ENCODE peak calls at places on chromosomes 3 and 15, in four cellular contexts. One of them, this sample, is unnamed. For H3K9me3, the result is how much of the 10 kb centered on the place peaks cover.

GRCh38 chr15:94229591-94230365 is 1.6 kb upstream of the MCTP2 start:
- DNase-seq in CD4-positive, alpha-beta memory T cell: peak
- DNase-seq in right atrium auricular region: no peak
- DNase-seq in heart left ventricle: no peak
- DNase-seq in this sample: peak

GRCh38 chr3:102745881-102746280 is 311.1 kb downstream of the ZPLD1 start:
- DNase-seq in CD4-positive, alpha-beta memory T cell: no peak
- DNase-seq in heart left ventricle: no peak
- DNase-seq in right atrium auricular region: no peak
- DNase-seq in this sample: no peak

GRCh38 chr15:74128785-74129350 is 1.5 kb upstream of the ISLR2 start:
- DNase-seq in right atrium auricular region: no peak
- DNase-seq in CD4-positive, alpha-beta memory T cell: no peak
- DNase-seq in heart left ventricle: no peak
- DNase-seq in this sample: no peak

GRCh38 chr3:174397848-174398247 is 461.3 kb upstream of the NAALADL2 start:
- DNase-seq in CD4-positive, alpha-beta memory T cell: no peak
- DNase-seq in right atrium auricular region: no peak
- DNase-seq in heart left ventricle: no peak
- DNase-seq in this sample: peak

GRCh38 chr3:120153294-120153693 is 59.0 kb upstream of the GSK3B start:
- DNase-seq in CD4-positive, alpha-beta memory T cell: no peak
- DNase-seq in heart left ventricle: no peak
- DNase-seq in right atrium auricular region: no peak
- DNase-seq in this sample: no peak

GRCh38 chr3:56737001-56737400 is 53.9 kb upstream of the TASOR start:
- DNase-seq in heart left ventricle: no peak
- DNase-seq in CD4-positive, alpha-beta memory T cell: no peak
- DNase-seq in right atrium auricular region: no peak
- DNase-seq in this sample: no peak

GRCh38 chr3:176970770-176971169 is 226.5 kb downstream of the TBL1XR1 start:
- DNase-seq in right atrium auricular region: no peak
- DNase-seq in heart left ventricle: no peak
- DNase-seq in CD4-positive, alpha-beta memory T cell: no peak
- DNase-seq in this sample: no peak

GRCh38 chr15:90478981-90479481 is 50.7 kb upstream of the CRTC3 start:
- DNase-seq in heart left ventricle: no peak
- DNase-seq in CD4-positive, alpha-beta memory T cell: no peak
- DNase-seq in right atrium auricular region: no peak
- DNase-seq in this sample: no peak

GRCh38 chr3:106745344-106746168 is 631.7 kb upstream of the CCDC54 start:
- DNase-seq in heart left ventricle: no peak
- DNase-seq in right atrium auricular region: no peak
- DNase-seq in CD4-positive, alpha-beta memory T cell: no peak
- DNase-seq in this sample: no peak

GRCh38 chr3:8313591-8314298 is 187.9 kb upstream of the LMCD1 start:
- DNase-seq in heart left ventricle: no peak
- DNase-seq in right atrium auricular region: no peak
- DNase-seq in CD4-positive, alpha-beta memory T cell: no peak
- DNase-seq in this sample: no peak

GRCh38 chr3:10556312-10556711 is 50.9 kb upstream of the ATP2B2 start:
- DNase-seq in heart left ventricle: peak
- DNase-seq in right atrium auricular region: no peak
- DNase-seq in CD4-positive, alpha-beta memory T cell: no peak
- DNase-seq in this sample: no peak

GRCh38 chr3:65888980-65889706 is 149.6 kb downstream of the MAGI1 start:
- DNase-seq in right atrium auricular region: no peak
- DNase-seq in CD4-positive, alpha-beta memory T cell: no peak
- DNase-seq in heart left ventricle: peak
- DNase-seq in this sample: peak

DNA sequence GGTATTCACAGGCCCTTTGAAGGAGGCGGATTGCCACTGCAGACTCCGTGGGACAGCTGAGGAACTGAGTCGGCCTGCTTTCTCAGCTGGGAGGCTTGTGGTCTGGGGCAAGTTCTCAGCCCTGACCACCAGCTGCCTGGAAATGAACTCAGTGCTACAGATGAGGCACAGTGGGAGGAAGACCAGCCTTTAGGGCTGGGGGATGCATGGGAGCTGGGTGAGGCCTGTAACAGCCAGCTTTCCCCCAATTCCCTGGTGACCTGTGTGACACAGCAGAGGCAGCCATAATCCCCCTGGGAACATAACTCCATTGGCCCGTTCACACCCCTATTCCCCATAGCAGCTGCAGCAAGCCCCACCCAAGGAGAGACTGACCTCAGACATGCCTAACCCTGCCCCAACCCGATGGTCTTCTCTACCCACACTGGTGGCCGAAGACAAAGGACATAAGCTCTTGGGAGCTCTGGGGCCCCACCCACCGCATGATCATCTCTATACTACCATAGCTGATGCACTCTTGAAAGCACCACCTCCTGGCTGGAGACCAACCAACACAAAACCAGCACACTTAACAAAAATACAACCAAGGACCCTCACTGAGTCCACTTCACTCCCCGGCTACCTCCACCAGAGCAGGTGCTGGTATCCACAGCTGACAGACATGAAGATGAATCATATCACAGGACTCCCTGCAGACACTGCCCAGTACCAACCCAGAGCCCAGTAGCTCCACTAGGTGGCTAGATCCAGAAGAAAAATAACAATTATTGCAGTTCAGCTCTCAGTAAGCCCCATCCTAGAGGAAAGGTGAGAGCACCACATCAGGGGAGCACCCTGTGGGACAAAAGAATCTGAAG is 24.9 kb downstream of the ZMAT3 start:
- DNase-seq in right atrium auricular region: no peak
- DNase-seq in CD4-positive, alpha-beta memory T cell: no peak
- DNase-seq in heart left ventricle: no peak
- DNase-seq in this sample: no peak
- H3K4me3 ChIP-seq in right atrium auricular region: no peak
- H3K4me3 ChIP-seq in CD4-positive, alpha-beta memory T cell: no peak
- H3K4me3 ChIP-seq in heart left ventricle: no peak
- H3K4me3 ChIP-seq in this sample: no peak

GRCh38 chr15:43361313-43361903 is 9.4 kb downstream of the ZSCAN29 start:
- DNase-seq in heart left ventricle: no peak
- DNase-seq in CD4-positive, alpha-beta memory T cell: no peak
- DNase-seq in right atrium auricular region: no peak
- DNase-seq in this sample: no peak

GRCh38 chr15:43360821-43361220 is 10.0 kb downstream of the ZSCAN29 start:
- DNase-seq in heart left ventricle: no peak
- DNase-seq in right atrium auricular region: no peak
- DNase-seq in CD4-positive, alpha-beta memory T cell: no peak
- DNase-seq in this sample: no peak
- H3K9me3 ChIP-seq in heart left ventricle: under half
- H3K9me3 ChIP-seq in right atrium auricular region: half or more
- H3K9me3 ChIP-seq in CD4-positive, alpha-beta memory T cell: under half
- H3K9me3 ChIP-seq in this sample: under half

GRCh38 chr3:46882377-46883015 is 5.0 kb downstream of the PTH1R start:
- DNase-seq in CD4-positive, alpha-beta memory T cell: no peak
- DNase-seq in right atrium auricular region: no peak
- DNase-seq in heart left ventricle: no peak
- DNase-seq in this sample: no peak
- H3K4me3 ChIP-seq in CD4-positive, alpha-beta memory T cell: peak
- H3K4me3 ChIP-seq in right atrium auricular region: peak
- H3K4me3 ChIP-seq in heart left ventricle: peak
- H3K4me3 ChIP-seq in this sample: peak

GRCh38 chr3:44647771-44648170 is 761 bp upstream of the ZNF35 start:
- DNase-seq in CD4-positive, alpha-beta memory T cell: no peak
- DNase-seq in heart left ventricle: no peak
- DNase-seq in right atrium auricular region: no peak
- DNase-seq in this sample: no peak

GRCh38 chr3:44648564-44649229 is at the start of gene ZNF35:
- DNase-seq in heart left ventricle: peak
- DNase-seq in right atrium auricular region: peak
- DNase-seq in CD4-positive, alpha-beta memory T cell: no peak
- DNase-seq in this sample: peak

DNA sequence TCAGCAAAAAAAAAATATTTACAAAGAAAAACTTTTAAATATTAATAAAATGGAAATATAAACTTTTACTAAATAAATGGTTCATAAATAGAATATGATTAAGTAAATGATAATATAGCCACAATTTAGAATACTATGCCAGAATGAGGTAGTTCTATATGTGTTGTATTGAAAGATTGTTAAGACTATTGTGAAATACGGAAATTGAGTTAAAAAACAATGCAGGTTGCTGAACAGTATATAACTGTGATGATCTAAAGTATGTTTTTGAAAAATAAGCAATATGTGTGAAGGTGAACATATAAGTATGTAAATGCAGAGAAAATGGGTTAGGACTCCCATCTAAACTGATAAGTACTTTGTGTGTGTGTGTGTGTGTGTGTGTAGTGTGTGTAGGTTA is 1.2 kb downstream of the ZNF35 start:
- DNase-seq in heart left ventricle: no peak
- DNase-seq in right atrium auricular region: no peak
- DNase-seq in CD4-positive, alpha-beta memory T cell: no peak
- DNase-seq in this sample: no peak
- H3K9me3 ChIP-seq in heart left ventricle: under half
- H3K9me3 ChIP-seq in right atrium auricular region: under half
- H3K9me3 ChIP-seq in CD4-positive, alpha-beta memory T cell: under half
- H3K9me3 ChIP-seq in this sample: under half

DNA sequence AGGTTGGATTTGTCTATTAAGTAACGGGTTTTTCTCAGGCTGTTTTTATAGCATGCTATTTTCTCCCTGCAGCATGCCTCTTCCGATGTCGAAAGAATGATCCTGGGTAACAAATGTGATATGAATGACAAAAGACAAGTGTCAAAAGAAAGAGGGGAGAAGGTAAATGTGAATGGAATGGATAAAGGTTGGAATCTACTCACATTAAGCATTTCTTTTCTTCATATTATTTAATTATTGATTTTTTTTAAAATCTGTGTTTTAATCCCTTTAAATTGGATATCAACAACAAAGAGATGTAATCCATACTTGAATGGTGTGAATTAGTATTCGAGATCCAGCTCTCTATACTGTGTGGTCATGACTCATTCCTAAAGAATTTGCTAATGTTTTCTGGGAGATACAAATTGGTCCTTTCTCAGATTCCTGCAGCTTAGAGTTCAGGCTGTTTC is 20.9 kb upstream of the APH1B start:
- DNase-seq in CD4-positive, alpha-beta memory T cell: no peak
- DNase-seq in heart left ventricle: no peak
- DNase-seq in right atrium auricular region: no peak
- DNase-seq in this sample: no peak
- H3K4me3 ChIP-seq in CD4-positive, alpha-beta memory T cell: no peak
- H3K4me3 ChIP-seq in heart left ventricle: no peak
- H3K4me3 ChIP-seq in right atrium auricular region: no peak
- H3K4me3 ChIP-seq in this sample: no peak

DNA sequence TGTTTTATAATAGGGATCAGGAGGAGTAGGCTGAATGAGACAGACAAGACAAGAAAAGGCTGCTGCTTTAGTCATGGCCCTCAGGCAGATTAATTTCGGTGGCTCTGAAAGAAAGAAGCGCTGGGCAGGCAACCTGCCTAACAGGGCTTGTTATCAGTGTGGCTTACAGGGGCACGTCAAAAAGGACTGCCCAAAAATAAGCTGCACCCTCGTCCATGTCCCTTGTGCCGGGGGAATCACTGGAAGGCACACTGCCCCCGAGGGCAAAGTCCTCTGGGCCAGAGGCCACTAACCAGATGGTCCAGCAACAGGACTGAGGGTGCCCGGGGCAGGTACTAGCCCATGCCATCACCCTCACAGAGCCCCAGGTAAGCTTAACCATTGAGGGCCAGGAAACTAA is 188.5 kb downstream of the IGSF11 start:
- DNase-seq in right atrium auricular region: no peak
- DNase-seq in CD4-positive, alpha-beta memory T cell: no peak
- DNase-seq in heart left ventricle: no peak
- DNase-seq in this sample: no peak
- H3K9me3 ChIP-seq in right atrium auricular region: under half
- H3K9me3 ChIP-seq in CD4-positive, alpha-beta memory T cell: under half
- H3K9me3 ChIP-seq in heart left ventricle: under half
- H3K9me3 ChIP-seq in this sample: under half

GRCh38 chr15:70268698-70269251 is 171.1 kb upstream of the TLE3 start:
- DNase-seq in right atrium auricular region: no peak
- DNase-seq in heart left ventricle: no peak
- DNase-seq in CD4-positive, alpha-beta memory T cell: no peak
- DNase-seq in this sample: no peak
- H3K4me3 ChIP-seq in right atrium auricular region: no peak
- H3K4me3 ChIP-seq in heart left ventricle: no peak
- H3K4me3 ChIP-seq in CD4-positive, alpha-beta memory T cell: no peak
- H3K4me3 ChIP-seq in this sample: no peak

GRCh38 chr3:123394391-123395022 is 54.4 kb downstream of the ADCY5 start:
- DNase-seq in right atrium auricular region: no peak
- DNase-seq in CD4-positive, alpha-beta memory T cell: no peak
- DNase-seq in heart left ventricle: no peak
- DNase-seq in this sample: no peak
- H3K9me3 ChIP-seq in right atrium auricular region: under half
- H3K9me3 ChIP-seq in CD4-positive, alpha-beta memory T cell: under half
- H3K9me3 ChIP-seq in heart left ventricle: under half
- H3K9me3 ChIP-seq in this sample: under half

GRCh38 chr3:141412936-141413354 is 44.6 kb downstream of the ZBTB38 start:
- DNase-seq in CD4-positive, alpha-beta memory T cell: no peak
- DNase-seq in right atrium auricular region: peak
- DNase-seq in heart left ventricle: peak
- DNase-seq in this sample: peak

GRCh38 chr3:141413387-141414140 is 45.3 kb downstream of the ZBTB38 start:
- DNase-seq in CD4-positive, alpha-beta memory T cell: peak
- DNase-seq in right atrium auricular region: no peak
- DNase-seq in heart left ventricle: no peak
- DNase-seq in this sample: peak

GRCh38 chr3:141410408-141410807 is 42.1 kb downstream of the ZBTB38 start:
- DNase-seq in right atrium auricular region: peak
- DNase-seq in heart left ventricle: peak
- DNase-seq in CD4-positive, alpha-beta memory T cell: no peak
- DNase-seq in this sample: peak

GRCh38 chr3:141412087-141412935 is 44.0 kb downstream of the ZBTB38 start:
- DNase-seq in CD4-positive, alpha-beta memory T cell: peak
- DNase-seq in heart left ventricle: peak
- DNase-seq in right atrium auricular region: no peak
- DNase-seq in this sample: peak

GRCh38 chr3:141410861-141411771 is 42.8 kb downstream of the ZBTB38 start:
- DNase-seq in heart left ventricle: no peak
- DNase-seq in CD4-positive, alpha-beta memory T cell: peak
- DNase-seq in right atrium auricular region: no peak
- DNase-seq in this sample: peak
- H3K4me3 ChIP-seq in heart left ventricle: peak
- H3K4me3 ChIP-seq in CD4-positive, alpha-beta memory T cell: peak
- H3K4me3 ChIP-seq in right atrium auricular region: peak
- H3K4me3 ChIP-seq in this sample: peak

GRCh38 chr3:44571024-44571423 is 13.7 kb upstream of the ZNF660 start:
- DNase-seq in right atrium auricular region: no peak
- DNase-seq in heart left ventricle: no peak
- DNase-seq in CD4-positive, alpha-beta memory T cell: no peak
- DNase-seq in this sample: no peak
- H3K9me3 ChIP-seq in right atrium auricular region: under half
- H3K9me3 ChIP-seq in heart left ventricle: under half
- H3K9me3 ChIP-seq in CD4-positive, alpha-beta memory T cell: under half
- H3K9me3 ChIP-seq in this sample: under half

This sample was measured in MM.1S.